ENCODE peak calls at places on chromosomes 16 and 17, in six cellular contexts. One of them, this sample, is unnamed.

GRCh38 chr16:65672960-65673359 is 551.1 kb upstream of the CDH11 start:
- DNase-seq in fibroblast of lung: peak; percentile 5
- DNase-seq in MM.1S: no peak
- DNase-seq in neuronal stem cell: no peak
- DNase-seq in K562: peak; percentile 60
- DNase-seq in mesenchymal stem cell: no peak
- DNase-seq in this sample: no peak

GRCh38 chr16:56606688-56607618 is 1.4 kb upstream of the MT2A start:
- DNase-seq in fibroblast of lung: peak; percentile 98
- DNase-seq in MM.1S: no peak
- DNase-seq in neuronal stem cell: no peak
- DNase-seq in K562: no peak
- DNase-seq in mesenchymal stem cell: peak; percentile 100
- DNase-seq in this sample: no peak

GRCh38 chr17:74393323-74393942 is 26.1 kb downstream of the GPR142 start:
- DNase-seq in fibroblast of lung: no peak
- DNase-seq in MM.1S: no peak
- DNase-seq in neuronal stem cell: no peak
- DNase-seq in K562: no peak
- DNase-seq in mesenchymal stem cell: no peak
- DNase-seq in this sample: no peak

GRCh38 chr16:8996891-8997290 is 33.2 kb upstream of the USP7 start:
- DNase-seq in fibroblast of lung: no peak
- DNase-seq in MM.1S: no peak
- DNase-seq in neuronal stem cell: no peak
- DNase-seq in K562: peak; percentile 45
- DNase-seq in mesenchymal stem cell: no peak
- DNase-seq in this sample: peak; percentile 65

GRCh38 chr17:49748223-49748622 is 15.7 kb downstream of the FAM117A start:
- DNase-seq in fibroblast of lung: no peak
- DNase-seq in MM.1S: peak; percentile 31
- DNase-seq in neuronal stem cell: no peak
- DNase-seq in K562: no peak
- DNase-seq in mesenchymal stem cell: no peak
- DNase-seq in this sample: no peak

GRCh38 chr17:56597495-56597990 is 4.0 kb downstream of the NOG start:
- DNase-seq in fibroblast of lung: no peak
- DNase-seq in MM.1S: no peak
- DNase-seq in neuronal stem cell: peak; percentile 57
- DNase-seq in K562: no peak
- DNase-seq in mesenchymal stem cell: peak; percentile 34
- DNase-seq in this sample: no peak

GRCh38 chr16:27289669-27290068 is 21.1 kb upstream of the NSMCE1 start:
- DNase-seq in fibroblast of lung: no peak
- DNase-seq in MM.1S: no peak
- DNase-seq in neuronal stem cell: no peak
- DNase-seq in K562: no peak
- DNase-seq in mesenchymal stem cell: no peak
- DNase-seq in this sample: no peak

GRCh38 chr17:39639566-39640458 is 2.9 kb downstream of the STARD3 start:
- DNase-seq in fibroblast of lung: no peak
- DNase-seq in MM.1S: no peak
- DNase-seq in neuronal stem cell: no peak
- DNase-seq in K562: no peak
- DNase-seq in mesenchymal stem cell: peak; percentile 48
- DNase-seq in this sample: no peak

GRCh38 chr16:24723663-24724062 is 5.8 kb upstream of the TNRC6A start:
- DNase-seq in fibroblast of lung: no peak
- DNase-seq in MM.1S: no peak
- DNase-seq in neuronal stem cell: no peak
- DNase-seq in K562: no peak
- DNase-seq in mesenchymal stem cell: no peak
- DNase-seq in this sample: no peak

GRCh38 chr16:69660166-69660565 is 66.2 kb downstream of the NQO1 start:
- DNase-seq in fibroblast of lung: no peak
- DNase-seq in MM.1S: no peak
- DNase-seq in neuronal stem cell: no peak
- DNase-seq in K562: no peak
- DNase-seq in mesenchymal stem cell: no peak
- DNase-seq in this sample: no peak

GRCh38 chr16:70257391-70257790 is 5.7 kb upstream of the EXOSC6 start:
- DNase-seq in fibroblast of lung: no peak
- DNase-seq in MM.1S: no peak
- DNase-seq in neuronal stem cell: no peak
- DNase-seq in K562: no peak
- DNase-seq in mesenchymal stem cell: no peak
- DNase-seq in this sample: peak; percentile 37

GRCh38 chr17:40564195-40564882 is 933 bp downstream of the CCR7 start:
- DNase-seq in fibroblast of lung: no peak
- DNase-seq in MM.1S: no peak
- DNase-seq in neuronal stem cell: no peak
- DNase-seq in K562: no peak
- DNase-seq in mesenchymal stem cell: no peak
- DNase-seq in this sample: no peak

GRCh38 chr16:67241008-67241900 is 6.0 kb downstream of the FHOD1 start:
- DNase-seq in fibroblast of lung: peak; percentile 74
- DNase-seq in MM.1S: no peak
- DNase-seq in neuronal stem cell: no peak
- DNase-seq in K562: peak; percentile 83
- DNase-seq in mesenchymal stem cell: peak; percentile 94
- DNase-seq in this sample: no peak

GRCh38 chr16:31423241-31423640 is 4.9 kb downstream of the COX6A2 start:
- DNase-seq in fibroblast of lung: no peak
- DNase-seq in MM.1S: no peak
- DNase-seq in neuronal stem cell: no peak
- DNase-seq in K562: no peak
- DNase-seq in mesenchymal stem cell: no peak
- DNase-seq in this sample: no peak

DNA sequence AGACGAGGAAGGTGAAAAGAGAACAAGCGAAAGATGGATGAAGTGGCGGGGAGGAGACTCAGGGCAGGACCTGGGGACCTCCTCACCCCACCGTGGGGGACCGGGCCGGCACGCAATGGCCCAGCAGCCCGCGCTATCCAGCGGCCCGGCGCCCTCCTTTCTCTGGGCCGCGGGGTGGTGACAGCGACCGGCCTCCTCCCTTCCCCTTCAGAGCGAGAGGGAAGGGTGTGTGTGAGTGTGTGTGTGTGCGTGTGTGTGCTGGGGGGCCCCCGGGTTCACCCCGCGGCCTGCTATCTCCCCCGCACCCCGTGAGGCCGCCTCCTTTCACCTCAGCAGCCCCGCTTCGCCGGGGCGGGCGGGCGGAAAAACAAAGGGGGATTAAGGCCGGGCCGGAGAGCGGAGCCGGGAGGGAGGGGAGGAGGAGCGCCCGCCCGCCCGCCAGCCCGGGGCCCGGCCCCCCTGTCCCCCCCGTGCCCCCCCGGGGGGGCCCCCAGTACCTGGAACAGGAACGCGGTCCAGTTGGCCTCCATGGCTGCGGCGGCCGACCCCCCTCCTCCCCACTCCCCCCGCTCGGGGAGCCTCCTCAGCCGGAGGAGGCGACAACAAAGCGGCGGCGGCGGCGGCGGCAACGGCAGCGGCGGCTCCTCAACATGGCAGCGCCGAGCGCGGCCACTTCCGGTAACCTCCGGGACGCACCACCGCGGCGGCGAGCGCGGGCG is at the start of gene VEZF1:
- DNase-seq in fibroblast of lung: peak; percentile 59
- DNase-seq in MM.1S: peak; percentile 79
- DNase-seq in neuronal stem cell: peak; percentile 80
- DNase-seq in K562: peak; percentile 84
- DNase-seq in mesenchymal stem cell: peak; percentile 76
- DNase-seq in this sample: peak; percentile 92
- H3K4me1 ChIP-seq in fibroblast of lung: peaks cover 31% of the 10 kb centered on the region
- H3K4me1 ChIP-seq in MM.1S: peaks cover 15% of the 10 kb centered on the region
- H3K4me1 ChIP-seq in neuronal stem cell: peaks cover 51% of the 10 kb centered on the region
- H3K4me1 ChIP-seq in K562: peaks cover 36% of the 10 kb centered on the region
- H3K4me1 ChIP-seq in mesenchymal stem cell: peaks cover 8% of the 10 kb centered on the region
- H3K4me1 ChIP-seq in this sample: peaks cover 64% of the 10 kb centered on the region

DNA sequence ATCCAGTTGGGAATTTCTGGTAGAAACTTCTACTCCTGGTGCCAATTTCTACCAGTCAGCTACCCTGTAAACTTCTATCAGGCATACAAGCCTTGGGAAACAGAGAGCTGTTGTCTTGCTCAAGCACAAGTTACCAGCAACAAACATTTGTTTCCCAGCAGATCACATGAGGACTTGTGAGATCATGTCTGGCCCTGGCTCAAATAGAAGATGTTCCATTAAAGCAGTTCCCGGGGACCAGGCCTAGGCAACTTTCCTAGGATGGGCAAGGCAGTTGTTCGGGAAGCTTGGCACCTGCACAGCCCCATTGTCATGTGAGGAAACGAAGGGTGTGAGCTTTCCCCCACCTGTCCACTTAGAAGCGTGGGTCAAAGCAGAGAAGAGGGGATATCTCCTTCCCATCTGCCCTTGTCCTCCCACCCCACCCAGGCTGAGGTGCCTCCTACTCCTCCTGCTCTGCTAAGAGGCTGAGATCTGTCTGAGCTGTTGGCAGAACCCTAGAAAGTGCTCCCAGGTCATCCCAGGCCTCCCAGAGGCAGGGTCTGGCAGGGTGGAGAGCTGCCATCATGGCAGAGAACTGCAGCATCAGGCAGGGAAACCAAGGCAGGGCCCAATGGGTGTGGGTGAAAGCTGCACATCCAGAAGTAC is 11.2 kb upstream of the SLC47A2 start:
- DNase-seq in fibroblast of lung: peak; percentile 87
- DNase-seq in MM.1S: no peak
- DNase-seq in neuronal stem cell: no peak
- DNase-seq in K562: no peak
- DNase-seq in mesenchymal stem cell: peak; percentile 95
- DNase-seq in this sample: no peak
- H2AFZ ChIP-seq in fibroblast of lung: no peak overlapping the region
- H2AFZ ChIP-seq in MM.1S: no peak overlapping the region
- H2AFZ ChIP-seq in neuronal stem cell: peak overlapping the region; percentile 18
- H2AFZ ChIP-seq in K562: no peak overlapping the region
- H2AFZ ChIP-seq in mesenchymal stem cell: peak overlapping the region; percentile 54
- H2AFZ ChIP-seq in this sample: no peak overlapping the region

GRCh38 chr17:76153640-76154039 is 12.6 kb upstream of the FOXJ1 start:
- DNase-seq in fibroblast of lung: peak; percentile 27
- DNase-seq in MM.1S: no peak
- DNase-seq in neuronal stem cell: no peak
- DNase-seq in K562: no peak
- DNase-seq in mesenchymal stem cell: peak; percentile 27
- DNase-seq in this sample: no peak
- H3K4me1 ChIP-seq in fibroblast of lung: no peaks in the 10 kb centered on the region
- H3K4me1 ChIP-seq in MM.1S: no peaks in the 10 kb centered on the region
- H3K4me1 ChIP-seq in neuronal stem cell: no peaks in the 10 kb centered on the region
- H3K4me1 ChIP-seq in K562: no peaks in the 10 kb centered on the region
- H3K4me1 ChIP-seq in mesenchymal stem cell: no peaks in the 10 kb centered on the region
- H3K4me1 ChIP-seq in this sample: no peaks in the 10 kb centered on the region

GRCh38 chr17:15999974-16000827 is 577 bp downstream of the TTC19 start:
- DNase-seq in fibroblast of lung: peak; percentile 41
- DNase-seq in MM.1S: no peak
- DNase-seq in neuronal stem cell: no peak
- DNase-seq in K562: peak; percentile 45
- DNase-seq in mesenchymal stem cell: peak; percentile 55
- DNase-seq in this sample: no peak
- H2AFZ ChIP-seq in fibroblast of lung: peak overlapping the region; percentile 3
- H2AFZ ChIP-seq in MM.1S: peak overlapping the region; percentile 76
- H2AFZ ChIP-seq in neuronal stem cell: peak overlapping the region; percentile 96
- H2AFZ ChIP-seq in K562: peak overlapping the region; percentile 91
- H2AFZ ChIP-seq in mesenchymal stem cell: peak overlapping the region; percentile 70
- H2AFZ ChIP-seq in this sample: peak overlapping the region; percentile 76

GRCh38 chr17:79144090-79144610 is 69.5 kb downstream of the ENGASE start:
- DNase-seq in fibroblast of lung: no peak
- DNase-seq in MM.1S: no peak
- DNase-seq in neuronal stem cell: no peak
- DNase-seq in K562: no peak
- DNase-seq in mesenchymal stem cell: no peak
- DNase-seq in this sample: no peak
- H3K4me1 ChIP-seq in fibroblast of lung: no peaks in the 10 kb centered on the region
- H3K4me1 ChIP-seq in MM.1S: no peaks in the 10 kb centered on the region
- H3K4me1 ChIP-seq in neuronal stem cell: no peaks in the 10 kb centered on the region
- H3K4me1 ChIP-seq in K562: no peaks in the 10 kb centered on the region
- H3K4me1 ChIP-seq in mesenchymal stem cell: no peaks in the 10 kb centered on the region
- H3K4me1 ChIP-seq in this sample: no peaks in the 10 kb centered on the region

DNA sequence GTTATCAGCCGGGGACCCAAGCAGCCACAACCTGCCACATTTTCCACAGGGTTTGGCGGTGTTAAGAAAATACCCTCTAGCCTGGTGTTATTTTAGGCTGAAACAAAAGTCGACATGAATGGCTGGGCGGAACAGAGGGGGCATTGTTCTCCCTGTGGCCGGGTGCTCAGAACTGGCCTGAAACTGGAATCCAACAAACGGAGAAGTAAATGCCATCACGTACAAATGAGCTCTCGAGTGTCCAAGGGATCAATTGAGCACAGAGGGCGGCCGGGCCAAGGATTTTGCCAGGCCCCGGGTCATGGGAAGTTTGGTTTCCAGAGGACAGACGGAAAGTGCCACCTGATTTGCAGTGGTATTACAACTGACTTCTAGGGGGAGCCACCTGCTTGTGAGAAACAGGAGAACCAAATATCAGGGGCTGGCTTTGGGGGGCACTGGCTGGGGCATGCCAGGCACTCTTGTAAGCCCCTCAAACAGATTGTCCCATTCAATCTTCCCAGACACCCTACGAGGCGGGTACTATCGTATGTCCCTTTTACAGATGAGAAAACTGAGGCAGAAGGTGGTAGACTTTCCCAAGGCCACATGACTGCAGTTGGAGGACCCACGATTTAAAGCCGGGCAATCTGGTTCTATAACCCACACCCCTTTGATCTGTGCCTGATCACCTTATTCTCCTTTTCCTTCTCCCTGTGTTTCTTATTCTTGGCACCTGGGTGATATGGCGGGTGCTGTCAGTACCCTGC is 146.1 kb upstream of the IRX3 start:
- DNase-seq in fibroblast of lung: no peak
- DNase-seq in MM.1S: no peak
- DNase-seq in neuronal stem cell: peak; percentile 48
- DNase-seq in K562: no peak
- DNase-seq in mesenchymal stem cell: no peak
- DNase-seq in this sample: no peak
- H2AFZ ChIP-seq in fibroblast of lung: no peak overlapping the region
- H2AFZ ChIP-seq in MM.1S: no peak overlapping the region
- H2AFZ ChIP-seq in neuronal stem cell: no peak overlapping the region
- H2AFZ ChIP-seq in K562: no peak overlapping the region
- H2AFZ ChIP-seq in mesenchymal stem cell: no peak overlapping the region
- H2AFZ ChIP-seq in this sample: no peak overlapping the region

GRCh38 chr17:76445697-76446448 is 7.1 kb downstream of the UBE2O start:
- DNase-seq in fibroblast of lung: no peak
- DNase-seq in MM.1S: no peak
- DNase-seq in neuronal stem cell: no peak
- DNase-seq in K562: no peak
- DNase-seq in mesenchymal stem cell: peak; percentile 34
- DNase-seq in this sample: no peak
- H3K4me1 ChIP-seq in fibroblast of lung: peaks cover 32% of the 10 kb centered on the region
- H3K4me1 ChIP-seq in MM.1S: no peaks in the 10 kb centered on the region
- H3K4me1 ChIP-seq in neuronal stem cell: peaks cover 44% of the 10 kb centered on the region
- H3K4me1 ChIP-seq in K562: peaks cover 66% of the 10 kb centered on the region
- H3K4me1 ChIP-seq in mesenchymal stem cell: peaks cover 20% of the 10 kb centered on the region
- H3K4me1 ChIP-seq in this sample: peaks cover 89% of the 10 kb centered on the region

DNA sequence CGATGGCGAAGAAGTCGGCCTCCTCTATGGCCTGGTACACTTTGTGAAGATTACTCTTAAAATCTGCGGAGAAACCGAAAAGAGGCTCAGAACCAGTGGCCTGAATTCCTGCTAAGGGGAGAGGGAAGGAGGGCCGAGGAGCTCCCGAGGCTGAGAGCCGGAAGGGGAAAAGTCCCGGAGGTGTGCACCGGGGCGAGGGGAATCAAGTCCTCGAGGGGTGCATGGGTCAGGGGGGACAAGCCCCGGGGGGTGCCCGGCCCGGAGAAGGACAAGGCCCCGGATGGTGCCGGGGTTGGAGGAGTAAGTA is 495 bp downstream of the PARN start:
- DNase-seq in fibroblast of lung: peak; percentile 5
- DNase-seq in MM.1S: no peak
- DNase-seq in neuronal stem cell: no peak
- DNase-seq in K562: no peak
- DNase-seq in mesenchymal stem cell: peak; percentile 23
- DNase-seq in this sample: peak; percentile 62
- H2AFZ ChIP-seq in fibroblast of lung: peak overlapping the region; percentile 42
- H2AFZ ChIP-seq in MM.1S: peak overlapping the region; percentile 79
- H2AFZ ChIP-seq in neuronal stem cell: peak overlapping the region; percentile 88
- H2AFZ ChIP-seq in K562: peak overlapping the region; percentile 77
- H2AFZ ChIP-seq in mesenchymal stem cell: peak overlapping the region; percentile 24
- H2AFZ ChIP-seq in this sample: no peak overlapping the region